ENCODE peak calls at places on chromosomes 7 and 10, in eight cellular contexts. R is T-cell, H is fibroblast of villous mesenchyme, O is tibial artery, C is endothelial cell, S is progenitor cell of endocrine pancreas, K is NCI-H69, G is cardiac muscle cell. T is an unnamed sample.

GRCh38 chr7:157006205-157006747 is 4.2 kb downstream of the MNX1 start:
- DNase-seq in R (no peak), H (no peak), O (peak), C (peak), S (no peak), K (no peak), G (no peak), T (no peak)

GRCh38 chr7:98354511-98355249 is 46.2 kb downstream of the BAIAP2L1 start:
- DNase-seq in R (no peak), H (peak), O (no peak), C (no peak), S (no peak), K (peak), G (no peak), T (no peak)

GRCh38 chr7:151142686-151143040 is 24.8 kb downstream of the GBX1 start:
- DNase-seq in R (no peak), H (no peak), O (no peak), C (no peak), S (peak), K (no peak), G (peak), T (no peak)

GRCh38 chr7:39624935-39625694 is 1.7 kb downstream of the RALA start:
- DNase-seq in R (no peak), H (peak), O (no peak), C (no peak), S (no peak), K (no peak), G (no peak), T (no peak)

GRCh38 chr10:43077421-43078171 is 727 bp downstream of the RET start:
- DNase-seq in R (no peak), H (no peak), O (no peak), C (no peak), S (no peak), K (no peak), G (peak), T (no peak)

GRCh38 chr10:73836427-73836826 is 25.0 kb upstream of the NDST2 start:
- DNase-seq in R (no peak), H (no peak), O (no peak), C (no peak), S (no peak), K (no peak), G (no peak), T (no peak)

GRCh38 chr10:63431962-63432797 is 33.6 kb downstream of the JMJD1C start:
- DNase-seq in R (no peak), H (no peak), O (no peak), C (no peak), S (no peak), K (no peak), G (no peak), T (no peak)

GRCh38 chr10:127565583-127565982 is 16.5 kb downstream of the NPS start:
- DNase-seq in R (no peak), H (no peak), O (no peak), C (no peak), S (no peak), K (no peak), G (no peak), T (no peak)

GRCh38 chr7:30563326-30563942 is 31.2 kb upstream of the GARS1 start:
- DNase-seq in R (no peak), H (no peak), O (no peak), C (no peak), S (no peak), K (peak), G (no peak), T (no peak)

GRCh38 chr10:4285121-4285520 is 500.1 kb upstream of the KLF6 start:
- DNase-seq in R (no peak), H (peak), O (no peak), C (no peak), S (no peak), K (no peak), G (no peak), T (no peak)

GRCh38 chr7:29794959-29795629 is 11.2 kb upstream of the WIPF3 start:
- DNase-seq in R (no peak), H (no peak), O (no peak), C (no peak), S (no peak), K (no peak), G (no peak), T (no peak)

GRCh38 chr10:110613341-110613995 is 30.7 kb upstream of the RBM20 start:
- DNase-seq in R (no peak), H (no peak), O (no peak), C (no peak), S (no peak), K (no peak), G (no peak), T (no peak)

GRCh38 chr10:78894841-78895195 is 173.9 kb upstream of the ZMIZ1 start:
- DNase-seq in R (no peak), H (no peak), O (no peak), C (no peak), S (peak), K (peak), G (no peak), T (no peak)

GRCh38 chr7:100744605-100745004 is 11.2 kb downstream of the ZAN start:
- DNase-seq in R (no peak), H (no peak), O (no peak), C (no peak), S (no peak), K (no peak), G (no peak), T (no peak)

GRCh38 chr7:99699946-99700345 is 20.1 kb upstream of the CYP3A5 start:
- DNase-seq in R (no peak), H (no peak), O (no peak), C (no peak), S (no peak), K (no peak), G (no peak), T (no peak)

GRCh38 chr7:23067271-23067670 is 38.3 kb upstream of the KLHL7 start:
- DNase-seq in R (no peak), H (peak), O (no peak), C (no peak), S (no peak), K (peak), G (no peak), T (no peak)

GRCh38 chr7:135493362-135493761 is 16.5 kb downstream of the CNOT4 start:
- DNase-seq in R (no peak), H (peak), O (no peak), C (no peak), S (no peak), K (no peak), G (no peak), T (no peak)

T was measured in epithelial cell of proximal tubule.